ENCODE peak calls at places on chromosomes 16 and 17, in nine cellular contexts. L, Q, T, N, W, M, O, J and X are unnamed samples.

GRCh38 chr17:3866269-3866668 is 20.2 kb upstream of the NCBP3 start:
- DNase-seq in M (no peak), L (no peak), O (no peak), Q (no peak), W (no peak), J (no peak), T (no peak), N (no peak), X (no peak)

GRCh38 chr16:86171329-86171728 is 272.4 kb downstream of the IRF8 start:
- DNase-seq in M (no peak), T (no peak), O (no peak), N (no peak), W (no peak), Q (no peak), J (no peak), L (no peak), X (no peak)

GRCh38 chr16:62201911-62202310 is 165.7 kb upstream of the CDH8 start:
- DNase-seq in N (no peak), W (no peak), M (no peak), O (no peak), Q (no peak), T (no peak), L (no peak), J (no peak), X (no peak)

GRCh38 chr17:27907976-27908558 is 14.9 kb upstream of the LYRM9 start:
- DNase-seq in N (no peak), W (no peak), O (no peak), Q (no peak), T (no peak), L (no peak), J (no peak), M (no peak), X (no peak)

GRCh38 chr17:67500261-67500660 is 123.2 kb downstream of the PITPNC1 start:
- DNase-seq in Q (no peak), T (no peak), M (no peak), W (no peak), J (no peak), O (no peak), L (no peak), N (no peak), X (no peak)

GRCh38 chr16:16021988-16022682 is 72.7 kb downstream of the ABCC1 start:
- DNase-seq in O (peak; percentile 96), T (peak; percentile 95), N (no peak), Q (peak; percentile 99), L (peak; percentile 98), M (peak; percentile 82), W (peak; percentile 93), J (peak; percentile 94), X (peak; percentile 98)

GRCh38 chr16:51497541-51498211 is 346.6 kb upstream of the SALL1 start:
- DNase-seq in J (no peak), M (no peak), W (no peak), L (no peak), Q (no peak), T (no peak), O (no peak), N (no peak), X (no peak)

GRCh38 chr17:2025220-2025621 is at the start of gene RTN4RL1:
- DNase-seq in T (peak; percentile 82), Q (peak; percentile 81), L (peak; percentile 80), W (peak; percentile 71), J (peak; percentile 46), N (no peak), M (peak; percentile 78), O (peak; percentile 66), X (no peak)

GRCh38 chr16:56999409-57000270 is 10.3 kb downstream of the NLRC5 start:
- DNase-seq in O (peak; percentile 43), Q (peak; percentile 47), J (no peak), M (no peak), W (no peak), N (no peak), L (no peak), T (no peak), X (no peak)

GRCh38 chr16:86396318-86396882 is 113.9 kb upstream of the FOXF1 start:
- DNase-seq in J (no peak), L (no peak), M (no peak), O (no peak), Q (peak; percentile 91), T (no peak), W (peak; percentile 34), N (no peak), X (no peak)

GRCh38 chr17:36824678-36825091 is 112.6 kb upstream of the LHX1 start:
- DNase-seq in J (no peak), Q (no peak), L (no peak), O (no peak), N (no peak), M (no peak), W (no peak), T (no peak), X (no peak)

GRCh38 chr16:47204736-47205499 is 61.2 kb upstream of the NETO2 start:
- DNase-seq in M (no peak), L (no peak), J (no peak), O (no peak), W (no peak), N (no peak), Q (no peak), T (no peak), X (no peak)

GRCh38 chr16:89831810-89832328 is 3.6 kb downstream of the SPIRE2 start:
- DNase-seq in L (no peak), M (no peak), N (no peak), Q (no peak), T (no peak), O (no peak), J (no peak), W (no peak), X (no peak)

GRCh38 chr17:31859487-31860008 is 504 bp upstream of the COPRS start:
- DNase-seq in W (no peak), Q (no peak), O (no peak), N (no peak), T (no peak), L (no peak), M (peak; percentile 30), J (no peak), X (no peak)

GRCh38 chr17:44652727-44653126 is 3.5 kb upstream of the MEIOC start:
- DNase-seq in M (no peak), J (no peak), N (no peak), T (no peak), O (no peak), W (no peak), Q (no peak), L (no peak), X (no peak)

GRCh38 chr17:32586666-32587065 is 99.9 kb downstream of the CDK5R1 start:
- DNase-seq in W (no peak), T (no peak), M (no peak), N (no peak), O (no peak), Q (no peak), L (no peak), J (no peak), X (no peak)

GRCh38 chr17:199195-199604 is 17.8 kb upstream of the DOC2B start:
- DNase-seq in O (no peak), Q (peak; percentile 60), J (no peak), W (no peak), N (no peak), L (no peak), T (no peak), M (no peak), X (no peak)

GRCh38 chr16:24255446-24256352 is at the start of gene CACNG3:
- DNase-seq in J (no peak), O (no peak), L (peak; percentile 10), N (peak; percentile 46), T (peak; percentile 89), W (peak; percentile 9), Q (no peak), M (peak; percentile 37), X (no peak)
- TF ChIP-seq EP300 in J (no peak), O (no peak), L (no peak), N (no peak), T (no peak), W (no peak), Q (no peak), M (no peak), X (no peak)

GRCh38 chr16:13041180-13041579 is 139.8 kb downstream of the SHISA9 start:
- DNase-seq in L (no peak), O (no peak), M (no peak), Q (no peak), W (no peak), N (no peak), J (no peak), T (no peak), X (no peak)

GRCh38 chr16:13038591-13038990 is 137.2 kb downstream of the SHISA9 start:
- DNase-seq in O (no peak), N (no peak), J (no peak), M (no peak), T (no peak), L (no peak), W (no peak), Q (no peak), X (no peak)

GRCh38 chr16:13041646-13042045 is 140.2 kb downstream of the SHISA9 start:
- DNase-seq in L (no peak), N (no peak), T (no peak), O (no peak), W (no peak), J (no peak), M (no peak), Q (no peak), X (no peak)

GRCh38 chr16:13042291-13042690 is 140.9 kb downstream of the SHISA9 start:
- DNase-seq in J (no peak), Q (no peak), L (no peak), O (no peak), M (no peak), N (no peak), W (no peak), T (no peak), X (no peak)

GRCh38 chr16:13039526-13039925 is 138.1 kb downstream of the SHISA9 start:
- DNase-seq in M (no peak), T (no peak), O (no peak), W (no peak), L (no peak), Q (no peak), N (no peak), J (no peak), X (no peak)
- H3K4me1 ChIP-seq in M (no peaks in the 10 kb centered on the region), T (no peaks in the 10 kb centered on the region), O (no peaks in the 10 kb centered on the region), W (no peaks in the 10 kb centered on the region), L (no peaks in the 10 kb centered on the region), Q (no peaks in the 10 kb centered on the region), N (peaks cover 2% of the 10 kb centered on the region), J (no peaks in the 10 kb centered on the region), X (no peaks in the 10 kb centered on the region)

GRCh38 chr17:63475491-63476412 is 1.1 kb upstream of the ACE start:
- DNase-seq in N (no peak), M (peak; percentile 65), L (no peak), T (no peak), O (no peak), W (no peak), Q (no peak), J (no peak), X (no peak)
- H3K4me3 ChIP-seq in N (peak overlapping the region; percentile 62), M (no peak overlapping the region), L (no peak overlapping the region), T (no peak overlapping the region), O (peak overlapping the region; percentile 72), W (no peak overlapping the region), Q (no peak overlapping the region), J (no peak overlapping the region), X (no peak overlapping the region)

DNA sequence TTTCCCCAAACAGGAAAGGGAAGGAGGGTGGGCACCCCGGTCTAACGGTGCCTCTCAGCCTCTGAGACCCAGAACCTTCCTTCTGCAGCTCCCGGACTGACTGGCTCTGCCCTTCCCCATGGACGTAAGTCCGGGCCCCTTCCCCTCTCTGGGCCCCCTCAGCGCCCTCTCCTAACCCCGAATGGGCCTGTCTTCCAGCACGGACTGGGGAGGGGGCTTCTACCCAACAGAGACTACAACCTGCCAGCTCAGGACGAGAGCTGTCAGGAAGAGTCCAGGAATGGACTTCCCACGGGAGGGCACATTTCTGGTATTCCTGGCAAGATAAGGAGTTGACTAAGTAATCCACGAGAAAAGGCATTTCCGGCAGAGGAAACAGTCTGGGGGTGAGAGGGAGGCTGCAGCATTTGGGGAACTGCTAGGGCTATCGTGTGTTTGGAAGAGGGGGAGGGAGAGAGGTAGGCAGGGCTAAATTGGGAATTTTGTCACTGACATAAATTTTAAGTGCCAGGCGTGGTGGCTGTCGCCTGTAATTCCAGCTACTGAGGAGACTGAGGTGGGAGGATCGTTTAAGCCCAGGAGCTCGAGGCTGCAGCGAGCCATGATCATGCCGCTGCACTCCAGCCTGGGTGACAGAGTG is 12.1 kb upstream of the ALDOA start:
- DNase-seq in N (no peak), Q (no peak), T (no peak), J (no peak), W (no peak), M (no peak), O (no peak), L (no peak), X (no peak)
- TF ChIP-seq EP300 in N (no peak), Q (no peak), T (no peak), J (no peak), W (no peak), M (no peak), O (no peak), L (no peak), X (no peak)